ENCODE peak calls at places on chromosomes 6 and 20, in six cellular contexts. D is Peyer's patch, P is HCT116, W is endothelial cell of umbilical vein, S is right lobe of liver, L is tibial nerve. O is an unnamed sample.

GRCh38 chr6:13413466-13413862 is 73.9 kb downstream of the GFOD1 start:
- DNase-seq in D (no peak), P (no peak), W (no peak), S (peak), L (no peak), O (no peak)

GRCh38 chr6:55694148-55694547 is 115.2 kb upstream of the HMGCLL1 start:
- DNase-seq in D (no peak), P (no peak), W (no peak), S (no peak), L (no peak), O (no peak)

GRCh38 chr6:147173675-147174339 is 30.4 kb upstream of the STXBP5 start:
- DNase-seq in D (no peak), P (no peak), W (no peak), S (no peak), L (no peak), O (no peak)

GRCh38 chr6:136720045-136720760 is 72.1 kb downstream of the MAP3K5 start:
- DNase-seq in D (no peak), P (no peak), W (no peak), S (no peak), L (no peak), O (no peak)

GRCh38 chr6:43702522-43703440 is 15.2 kb upstream of the MRPS18A start:
- DNase-seq in D (peak), P (peak), W (peak), S (peak), L (peak), O (peak)

GRCh38 chr20:33257237-33257636 is 21.4 kb downstream of the BPIFA1 start:
- DNase-seq in D (no peak), P (no peak), W (no peak), S (no peak), L (no peak), O (no peak)

GRCh38 chr6:23222724-23223123 is 653.4 kb downstream of the HDGFL1 start:
- DNase-seq in D (no peak), P (no peak), W (no peak), S (no peak), L (no peak), O (no peak)

GRCh38 chr20:24048014-24048611 is 59.5 kb upstream of the GGTLC1 start:
- DNase-seq in D (no peak), P (no peak), W (no peak), S (no peak), L (no peak), O (no peak)

GRCh38 chr6:43180058-43180457 is 1.9 kb upstream of the CUL9 start:
- DNase-seq in D (no peak), P (no peak), W (no peak), S (no peak), L (no peak), O (no peak)

GRCh38 chr6:36851149-36851614 is 11.9 kb upstream of the CPNE5 start:
- DNase-seq in D (no peak), P (peak), W (peak), S (no peak), L (no peak), O (peak)

GRCh38 chr6:88220493-88220892 is 54.3 kb upstream of the CNR1 start:
- DNase-seq in D (no peak), P (no peak), W (peak), S (no peak), L (no peak), O (no peak)

GRCh38 chr20:64149809-64150560 is 14.3 kb upstream of the MYT1 start:
- DNase-seq in D (no peak), P (no peak), W (no peak), S (peak), L (no peak), O (peak)

GRCh38 chr6:33189625-33190024 is 2.6 kb downstream of the COL11A2 start:
- DNase-seq in D (no peak), P (no peak), W (no peak), S (no peak), L (no peak), O (no peak)

GRCh38 chr6:20211941-20212391 is 303 bp downstream of the MBOAT1 start:
- DNase-seq in D (no peak), P (no peak), W (no peak), S (peak), L (no peak), O (no peak)

GRCh38 chr6:118525913-118526490 is 22.1 kb upstream of the PLN start:
- DNase-seq in D (no peak), P (no peak), W (no peak), S (no peak), L (no peak), O (no peak)

GRCh38 chr6:31899882-31900722 is 1.8 kb downstream of the ZBTB12 start:
- DNase-seq in D (no peak), P (no peak), W (no peak), S (no peak), L (no peak), O (no peak)

GRCh38 chr6:89308525-89309400 is 6.3 kb downstream of the GABRR2 start:
- DNase-seq in D (no peak), P (no peak), W (no peak), S (no peak), L (no peak), O (no peak)

GRCh38 chr6:149995971-149996370 is 29.4 kb downstream of the RAET1L start:
- DNase-seq in D (no peak), P (no peak), W (no peak), S (no peak), L (no peak), O (no peak)

GRCh38 chr6:17962436-17963031 is 24.9 kb downstream of the KIF13A start:
- DNase-seq in D (no peak), P (no peak), W (no peak), S (no peak), L (no peak), O (peak)

GRCh38 chr6:154106251-154106650 is 67.2 kb downstream of the OPRM1 start:
- DNase-seq in D (no peak), P (no peak), W (no peak), S (no peak), L (no peak), O (no peak)

GRCh38 chr20:63815869-63816268 is 15.2 kb downstream of the ZBTB46 start:
- DNase-seq in D (no peak), P (no peak), W (no peak), S (no peak), L (no peak), O (no peak)

GRCh38 chr20:64222273-64222672 is 33.3 kb upstream of the PCMTD2 start:
- DNase-seq in D (no peak), P (no peak), W (no peak), S (peak), L (no peak), O (no peak)

GRCh38 chr6:124962617-124963415 is 579 bp downstream of the RNF217 start:
- DNase-seq in D (no peak), P (no peak), W (peak), S (peak), L (no peak), O (peak)

GRCh38 chr6:38209291-38209865 is 389.9 kb downstream of the ZFAND3 start:
- DNase-seq in D (no peak), P (no peak), W (no peak), S (no peak), L (no peak), O (no peak)

GRCh38 chr6:129672883-129673631 is 36.9 kb downstream of the ARHGAP18 start:
- DNase-seq in D (no peak), P (peak), W (peak), S (no peak), L (no peak), O (no peak)

GRCh38 chr20:45450097-45450818 is 19.3 kb upstream of the WFDC2 start:
- DNase-seq in D (no peak), P (peak), W (peak), S (no peak), L (no peak), O (peak)

GRCh38 chr6:121755500-121755899 is 320.1 kb downstream of the GJA1 start:
- DNase-seq in D (no peak), P (no peak), W (no peak), S (no peak), L (no peak), O (no peak)

GRCh38 chr6:142381845-142382378 is 80.1 kb downstream of the ADGRG6 start:
- DNase-seq in D (no peak), P (no peak), W (no peak), S (no peak), L (no peak), O (no peak)

GRCh38 chr6:159730277-159730676 is 3.0 kb downstream of the WTAP start:
- DNase-seq in D (no peak), P (no peak), W (no peak), S (no peak), L (no peak), O (no peak)

GRCh38 chr20:60583741-60584140 is 625.5 kb downstream of the CDH26 start:
- DNase-seq in D (no peak), P (no peak), W (no peak), S (no peak), L (no peak), O (no peak)

GRCh38 chr20:57593134-57593886 is 26.9 kb downstream of the ZBP1 start:
- DNase-seq in D (no peak), P (no peak), W (no peak), S (peak), L (no peak), O (no peak)
- TF ChIP-seq CTCF in D (no peak), P (no peak), W (no peak), S (no peak), L (no peak), O (no peak)

GRCh38 chr6:85432554-85432953 is 17.3 kb upstream of the NT5E start:
- DNase-seq in D (no peak), P (no peak), W (peak), S (no peak), L (no peak), O (no peak)
- TF ChIP-seq POLR2A in D (no peak), P (no peak), W (no peak), S (no peak), L (no peak), O (no peak)

DNA sequence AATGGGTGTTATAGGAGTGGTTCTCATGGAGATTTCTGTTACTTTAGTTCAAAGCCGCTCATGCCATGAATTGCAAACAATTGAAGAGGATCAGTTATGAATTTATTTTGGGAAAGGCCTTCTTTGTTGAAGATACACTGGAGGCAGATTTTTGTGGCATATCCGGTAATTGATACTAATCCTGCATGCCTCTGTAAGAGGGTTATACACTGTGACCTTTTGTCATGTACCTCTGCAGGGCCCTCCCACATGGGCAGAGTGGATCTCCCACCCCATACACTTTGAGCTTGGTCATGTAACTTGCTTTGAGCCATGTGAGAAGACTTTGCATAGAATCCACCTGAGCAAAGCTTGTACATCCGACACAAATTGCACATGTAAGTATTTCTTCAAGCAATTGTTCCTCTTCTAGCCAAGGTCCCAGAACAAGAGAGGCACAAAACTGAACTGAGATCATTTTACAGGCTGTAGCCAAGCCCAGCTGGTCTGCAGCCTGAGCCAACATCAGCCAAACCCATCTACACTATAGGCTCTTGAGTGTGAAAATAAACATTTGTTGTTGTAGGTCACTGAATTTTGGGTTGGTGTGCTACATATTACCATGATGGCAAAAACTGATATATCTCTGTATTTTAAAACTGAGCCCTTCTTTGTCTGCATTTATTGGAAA is 492.2 kb downstream of the PREX1 start:
- DNase-seq in D (no peak), P (no peak), W (no peak), S (no peak), L (no peak), O (no peak)
- H3K27ac ChIP-seq in D (no peak), P (no peak), W (no peak), S (no peak), L (no peak), O (no peak)

GRCh38 chr6:21941926-21942325 is 348.4 kb downstream of the SOX4 start:
- DNase-seq in D (no peak), P (no peak), W (no peak), S (no peak), L (no peak), O (no peak)

GRCh38 chr6:21933351-21933750 is 339.8 kb downstream of the SOX4 start:
- DNase-seq in D (no peak), P (no peak), W (peak), S (no peak), L (no peak), O (no peak)

GRCh38 chr6:21935142-21935541 is 341.6 kb downstream of the SOX4 start:
- DNase-seq in D (no peak), P (no peak), W (no peak), S (no peak), L (no peak), O (no peak)

GRCh38 chr6:21935561-21936028 is 342.0 kb downstream of the SOX4 start:
- DNase-seq in D (no peak), P (peak), W (no peak), S (no peak), L (no peak), O (no peak)

GRCh38 chr6:21937466-21937865 is 343.9 kb downstream of the SOX4 start:
- DNase-seq in D (no peak), P (no peak), W (no peak), S (no peak), L (no peak), O (no peak)
- TF ChIP-seq CTCF in D (no peak), P (no peak), W (no peak), S (no peak), L (no peak), O (no peak)